ENCODE peak calls at places on chromosomes 11 and 22, in six cellular contexts. G is RWPE1, R is Kasumi-1, F is GM13976, A is M059J, W is SK-MEL-5. H is an unnamed sample.

GRCh38 chr11:14357843-14358728 is 897 bp downstream of the RRAS2 start:
- DNase-seq in G (peak; percentile 60), F (peak; percentile 53), R (peak; percentile 11), A (peak; percentile 80), W (peak; percentile 63), H (peak; percentile 56)

GRCh38 chr11:72353861-72354260 is 80.5 kb downstream of the CLPB start:
- DNase-seq in R (peak; percentile 27), A (peak; percentile 34), G (no peak), F (no peak), W (peak; percentile 73), H (no peak)

GRCh38 chr22:36977401-36977861 is 41.8 kb downstream of the TST start:
- DNase-seq in F (peak; percentile 81), G (no peak), W (peak; percentile 67), R (peak; percentile 54), A (peak; percentile 42), H (peak; percentile 20)

GRCh38 chr22:50063589-50064393 is 5.7 kb upstream of the TTLL8 start:
- DNase-seq in A (no peak), W (no peak), R (no peak), G (no peak), F (no peak), H (no peak)

GRCh38 chr11:127939000-127939399 is 648.4 kb downstream of the ETS1 start:
- DNase-seq in A (no peak), F (no peak), W (no peak), G (peak; percentile 51), R (no peak), H (no peak)

GRCh38 chr11:64152841-64153691 is 12.8 kb downstream of the MACROD1 start:
- DNase-seq in F (peak; percentile 97), R (peak; percentile 49), G (peak; percentile 85), A (peak; percentile 51), W (peak; percentile 43), H (peak; percentile 35)

GRCh38 chr11:33730716-33731115 is 5.5 kb downstream of the CD59 start:
- DNase-seq in R (no peak), G (no peak), F (no peak), A (no peak), W (no peak), H (no peak)

GRCh38 chr11:3959015-3959917 is 103.8 kb downstream of the STIM1 start:
- DNase-seq in F (no peak), G (peak; percentile 48), W (peak; percentile 64), R (peak; percentile 40), A (peak; percentile 88), H (peak; percentile 70)

GRCh38 chr11:71929491-71929890 is 645 bp downstream of the RNF121 start:
- DNase-seq in W (no peak), F (no peak), R (no peak), A (no peak), G (no peak), H (no peak)

GRCh38 chr22:25120761-25121212 is 78.9 kb upstream of the CRYBB3 start:
- DNase-seq in W (no peak), G (no peak), R (no peak), F (no peak), A (no peak), H (no peak)

GRCh38 chr11:126892781-126893180 is 107.8 kb downstream of the KIRREL3 start:
- DNase-seq in R (no peak), W (no peak), A (no peak), G (no peak), F (no peak), H (no peak)

GRCh38 chr22:33697640-33698039 is 222.6 kb downstream of the LARGE1 start:
- DNase-seq in F (no peak), G (no peak), A (no peak), W (no peak), R (no peak), H (no peak)

H was measured in fibroblast of the aortic adventitia.